ENCODE peak calls at places on chromosomes 6 and 20, in ten cellular contexts. G is WERI-Rb-1; T is cardiac muscle cell; K is astrocyte of the spinal cord; Q is mesendoderm; O is PC-3; W is NT2/D1; N is AG04449; L is HCT116; M is naive thymus-derived CD4-positive, alpha-beta T cell. I is an unnamed sample.

GRCh38 chr6:134828641-134829040 is 121.3 kb downstream of the ALDH8A1 start:
- DNase-seq in G (no peak), T (no peak), K (no peak), Q (no peak), O (no peak), W (no peak), N (no peak), L (no peak), M (no peak), I (no peak)

GRCh38 chr20:57346477-57346876 is 4.6 kb upstream of the RAE1 start:
- DNase-seq in G (peak), T (peak), K (peak), Q (peak), O (peak), W (peak), N (peak), L (peak), M (peak), I (peak)

GRCh38 chr20:52791091-52791490 is 181.1 kb upstream of the TSHZ2 start:
- DNase-seq in G (no peak), T (no peak), K (no peak), Q (no peak), O (no peak), W (no peak), N (no peak), L (no peak), M (no peak), I (no peak)

GRCh38 chr6:107348224-107348623 is 111.1 kb downstream of the PDSS2 start:
- DNase-seq in G (no peak), T (no peak), K (peak), Q (no peak), O (peak), W (no peak), N (no peak), L (no peak), M (no peak), I (no peak)

GRCh38 chr20:26209171-26209941 is 512.7 kb upstream of the ZNF337 start:
- DNase-seq in G (peak), T (peak), K (no peak), Q (peak), O (no peak), W (no peak), N (no peak), L (no peak), M (peak), I (no peak)

GRCh38 chr6:87154641-87155271 is 609 bp upstream of the ZNF292 start:
- DNase-seq in G (no peak), T (peak), K (peak), Q (peak), O (peak), W (no peak), N (peak), L (no peak), M (peak), I (peak)

GRCh38 chr6:115969207-115969929 is 91.3 kb downstream of the FRK start:
- DNase-seq in G (peak), T (peak), K (peak), Q (peak), O (no peak), W (peak), N (no peak), L (no peak), M (no peak), I (no peak)

GRCh38 chr20:45969712-45970634 is 2.0 kb downstream of the ZNF335 start:
- DNase-seq in G (peak), T (peak), K (peak), Q (peak), O (peak), W (peak), N (no peak), L (peak), M (peak), I (no peak)

GRCh38 chr20:57025666-57026065 is 240.8 kb downstream of the BMP7 start:
- DNase-seq in G (no peak), T (no peak), K (no peak), Q (no peak), O (no peak), W (no peak), N (no peak), L (no peak), M (no peak), I (no peak)

GRCh38 chr20:46246527-46246926 is 61.8 kb downstream of the CDH22 start:
- DNase-seq in G (no peak), T (no peak), K (no peak), Q (no peak), O (no peak), W (no peak), N (no peak), L (no peak), M (no peak), I (no peak)

GRCh38 chr6:41966961-41967311 is 25.3 kb upstream of the CCND3 start:
- DNase-seq in G (no peak), T (peak), K (peak), Q (peak), O (peak), W (peak), N (no peak), L (peak), M (no peak), I (no peak)

DNA sequence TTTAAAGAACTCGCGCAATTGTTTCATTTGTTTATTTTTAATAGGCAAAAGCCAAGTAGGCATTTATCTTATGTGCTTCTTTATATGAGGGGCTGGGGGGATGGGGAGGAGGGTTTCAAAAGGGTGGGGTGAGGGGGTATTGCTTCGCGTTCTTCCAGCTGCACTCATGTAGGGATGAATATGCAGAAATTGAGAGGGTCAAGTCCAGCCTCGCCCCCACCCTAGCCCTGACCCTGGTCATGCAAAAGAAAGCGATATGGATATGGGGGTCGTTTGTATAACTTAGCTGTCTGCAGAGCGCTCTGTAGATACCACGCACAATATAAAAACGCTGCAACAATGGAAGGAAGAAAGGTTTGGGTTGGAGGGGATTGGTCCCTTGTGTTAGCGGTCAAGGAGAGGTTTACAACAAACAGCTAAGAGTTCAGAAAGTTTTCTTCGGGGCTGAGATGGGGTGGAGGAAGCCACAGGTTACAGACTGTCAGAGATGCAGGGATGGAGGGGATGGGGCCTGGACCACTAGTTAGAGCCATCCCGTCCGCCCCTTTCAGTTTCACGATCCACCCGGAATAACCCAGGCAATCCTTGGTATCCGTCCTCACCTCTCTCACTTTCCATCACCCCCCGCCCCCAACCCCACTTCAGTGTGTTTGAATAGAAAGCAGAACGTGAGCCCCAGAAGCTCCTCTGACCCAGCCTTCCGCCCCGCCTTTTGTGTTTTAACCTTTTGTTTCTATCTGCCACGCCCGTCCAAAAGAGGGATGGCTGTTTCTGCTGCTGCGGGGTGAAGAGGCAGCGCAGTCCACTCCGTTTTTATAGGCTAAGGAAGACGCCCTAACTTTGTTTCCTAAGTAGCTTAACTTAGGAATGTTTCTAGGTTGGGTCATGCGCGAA is 73.5 kb downstream of the SOX4 start:
- DNase-seq in G (no peak), T (peak), K (no peak), Q (peak), O (no peak), W (no peak), N (no peak), L (no peak), M (no peak), I (no peak)
- H3K4me3 ChIP-seq in G (no peak), T (peak), K (peak), Q (peak), O (peak), W (peak), N (no peak), L (no peak), M (no peak), I (no peak)

GRCh38 chr20:40908311-40908710 is 120.3 kb upstream of the TOP1 start:
- DNase-seq in G (no peak), T (no peak), K (no peak), Q (no peak), O (no peak), W (no peak), N (no peak), L (no peak), M (no peak), I (no peak)

GRCh38 chr20:40913224-40913821 is 115.3 kb upstream of the TOP1 start:
- DNase-seq in G (no peak), T (no peak), K (no peak), Q (no peak), O (no peak), W (no peak), N (no peak), L (no peak), M (no peak), I (no peak)
- H3K4me3 ChIP-seq in G (no peak), T (no peak), K (no peak), Q (no peak), O (no peak), W (no peak), N (no peak), L (no peak), M (no peak), I (no peak)

DNA sequence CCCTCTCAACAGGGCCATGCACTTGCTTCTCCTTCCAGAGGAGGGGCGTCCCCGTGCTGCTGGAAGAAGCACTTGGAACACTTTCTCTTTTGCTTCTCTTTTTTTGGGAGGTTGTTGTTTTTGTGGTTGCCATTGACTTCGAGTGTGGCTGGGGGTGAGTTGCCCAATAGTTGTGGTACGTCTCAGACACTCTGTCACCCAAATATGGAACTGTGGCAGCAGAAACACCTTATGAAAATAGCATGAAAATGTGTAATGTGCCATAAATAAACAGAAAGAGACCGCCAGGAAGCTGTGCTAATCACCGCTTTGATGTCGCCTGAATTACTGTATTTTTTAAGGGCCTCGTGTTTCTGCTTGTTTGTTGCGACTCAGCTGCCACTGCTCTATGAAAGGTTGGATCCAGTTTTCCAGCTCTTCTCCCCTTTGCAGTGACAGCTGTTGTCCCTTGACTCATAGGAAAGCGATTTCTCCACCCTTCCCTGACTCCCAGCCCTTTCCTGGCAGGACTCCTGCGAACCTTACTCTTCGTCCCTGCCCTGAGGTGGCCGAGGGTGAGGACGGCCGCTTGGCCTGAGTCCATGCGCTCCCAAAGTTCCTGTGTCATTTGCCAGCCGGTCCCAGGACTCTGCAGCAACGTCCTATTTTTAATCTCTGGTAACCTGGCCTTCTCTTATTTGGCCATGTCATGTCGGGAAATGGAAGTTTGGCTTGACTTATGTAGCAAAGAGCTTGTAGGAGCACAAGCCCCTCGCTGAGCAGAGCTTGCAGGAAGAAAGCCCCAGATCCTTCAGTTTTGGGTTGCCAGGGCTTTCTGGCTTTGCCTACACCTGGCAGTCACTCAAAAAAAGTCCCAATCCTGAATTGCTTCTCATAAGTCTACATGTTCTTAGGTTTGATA is 694.6 kb downstream of the QKI start:
- DNase-seq in G (no peak), T (peak), K (peak), Q (no peak), O (peak), W (no peak), N (no peak), L (no peak), M (no peak), I (no peak)
- H3K4me3 ChIP-seq in G (no peak), T (no peak), K (no peak), Q (no peak), O (peak), W (no peak), N (no peak), L (no peak), M (no peak), I (no peak)

GRCh38 chr6:11412616-11413015 is 124.9 kb upstream of the TMEM170B start:
- DNase-seq in G (no peak), T (no peak), K (no peak), Q (no peak), O (no peak), W (no peak), N (no peak), L (no peak), M (no peak), I (no peak)

GRCh38 chr6:11416936-11417576 is 120.5 kb upstream of the TMEM170B start:
- DNase-seq in G (no peak), T (no peak), K (no peak), Q (no peak), O (no peak), W (no peak), N (no peak), L (no peak), M (no peak), I (no peak)

GRCh38 chr6:11413112-11413687 is 124.3 kb upstream of the TMEM170B start:
- DNase-seq in G (no peak), T (no peak), K (no peak), Q (no peak), O (no peak), W (no peak), N (no peak), L (no peak), M (no peak), I (no peak)

GRCh38 chr6:11413728-11414127 is 123.8 kb upstream of the TMEM170B start:
- DNase-seq in G (no peak), T (peak), K (peak), Q (no peak), O (peak), W (no peak), N (no peak), L (no peak), M (no peak), I (no peak)

DNA sequence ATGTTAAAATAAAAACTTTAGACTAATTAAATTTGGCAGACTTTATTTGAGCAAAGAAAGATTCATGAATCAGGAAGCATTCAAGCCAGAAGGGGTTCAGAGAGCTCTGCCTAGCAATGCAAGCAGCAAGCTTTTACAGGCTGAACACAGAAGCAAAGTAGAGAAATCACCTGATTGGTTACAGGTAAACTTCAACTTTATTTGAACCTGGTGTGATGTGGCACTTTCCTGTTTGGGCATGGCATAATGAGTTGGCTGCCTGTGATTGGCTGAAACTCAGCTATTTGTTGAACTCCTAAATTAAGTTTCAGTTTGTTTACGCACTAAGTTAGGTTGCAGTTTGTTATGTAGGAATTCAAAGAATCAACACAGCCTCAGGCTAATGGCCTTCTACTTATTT is 123.0 kb upstream of the TMEM170B start:
- DNase-seq in G (no peak), T (no peak), K (no peak), Q (peak), O (peak), W (no peak), N (no peak), L (peak), M (peak), I (peak)
- H3K4me3 ChIP-seq in G (no peak), T (no peak), K (no peak), Q (no peak), O (peak), W (no peak), N (no peak), L (no peak), M (no peak), I (no peak)

GRCh38 chr6:143485967-143486366 is 25.6 kb downstream of the FUCA2 start:
- DNase-seq in G (no peak), T (no peak), K (no peak), Q (no peak), O (no peak), W (no peak), N (no peak), L (no peak), M (no peak), I (no peak)
- H3K4me3 ChIP-seq in G (no peak), T (no peak), K (no peak), Q (no peak), O (no peak), W (no peak), N (no peak), L (no peak), M (no peak), I (no peak)

GRCh38 chr6:26544473-26544872 is 6.3 kb downstream of the HMGN4 start:
- DNase-seq in G (no peak), T (no peak), K (no peak), Q (no peak), O (no peak), W (no peak), N (no peak), L (no peak), M (no peak), I (no peak)
- H3K4me3 ChIP-seq in G (no peak), T (no peak), K (no peak), Q (no peak), O (no peak), W (no peak), N (no peak), L (no peak), M (no peak), I (no peak)